ENCODE peak calls at places on chromosomes 3 and 15, in five cellular contexts. One of them, this sample, is unnamed. For H3K36me3, the result is how much of the 10 kb centered on the place peaks cover.

GRCh38 chr3:126536126-126536525 is 12.2 kb downstream of the CHST13 start:
- DNase-seq in uterus: no peak
- DNase-seq in PC-3: no peak
- DNase-seq in heart left ventricle: no peak
- DNase-seq in brain microvascular endothelial cell: no peak
- DNase-seq in this sample: no peak

GRCh38 chr15:77659350-77660321 is 26.9 kb upstream of the LINGO1 start:
- DNase-seq in uterus: no peak
- DNase-seq in PC-3: peak
- DNase-seq in heart left ventricle: peak
- DNase-seq in brain microvascular endothelial cell: peak
- DNase-seq in this sample: peak

GRCh38 chr15:93048759-93049161 is 40.3 kb downstream of the RGMA start:
- DNase-seq in uterus: no peak
- DNase-seq in PC-3: peak
- DNase-seq in heart left ventricle: no peak
- DNase-seq in brain microvascular endothelial cell: no peak
- DNase-seq in this sample: peak

GRCh38 chr3:38029400-38030125 is at the start of gene PLCD1:
- DNase-seq in uterus: peak
- DNase-seq in PC-3: no peak
- DNase-seq in heart left ventricle: peak
- DNase-seq in brain microvascular endothelial cell: no peak
- DNase-seq in this sample: no peak

GRCh38 chr3:133547432-133548041 is 25.9 kb upstream of the CDV3 start:
- DNase-seq in uterus: peak
- DNase-seq in PC-3: no peak
- DNase-seq in heart left ventricle: no peak
- DNase-seq in brain microvascular endothelial cell: no peak
- DNase-seq in this sample: no peak

GRCh38 chr3:42665050-42665878 is 11.8 kb downstream of the ZBTB47 start:
- DNase-seq in uterus: peak
- DNase-seq in PC-3: no peak
- DNase-seq in heart left ventricle: no peak
- DNase-seq in brain microvascular endothelial cell: no peak
- DNase-seq in this sample: no peak

GRCh38 chr3:63937661-63938651 is 25.8 kb upstream of the SCAANT1 start:
- DNase-seq in uterus: no peak
- DNase-seq in PC-3: peak
- DNase-seq in heart left ventricle: no peak
- DNase-seq in brain microvascular endothelial cell: no peak
- DNase-seq in this sample: no peak

GRCh38 chr3:175655366-175655765 is 796.2 kb downstream of the NAALADL2 start:
- DNase-seq in uterus: no peak
- DNase-seq in PC-3: no peak
- DNase-seq in heart left ventricle: no peak
- DNase-seq in brain microvascular endothelial cell: no peak
- DNase-seq in this sample: no peak

GRCh38 chr3:188948658-188949400 is 222.9 kb upstream of the TPRG1 start:
- DNase-seq in uterus: peak
- DNase-seq in PC-3: peak
- DNase-seq in heart left ventricle: no peak
- DNase-seq in brain microvascular endothelial cell: peak
- DNase-seq in this sample: peak

GRCh38 chr3:42749753-42750231 is 23.3 kb downstream of the CCDC13 start:
- DNase-seq in uterus: no peak
- DNase-seq in PC-3: peak
- DNase-seq in heart left ventricle: no peak
- DNase-seq in brain microvascular endothelial cell: no peak
- DNase-seq in this sample: no peak

GRCh38 chr3:42161050-42161935 is 70.1 kb downstream of the TRAK1 start:
- DNase-seq in uterus: no peak
- DNase-seq in PC-3: peak
- DNase-seq in heart left ventricle: no peak
- DNase-seq in brain microvascular endothelial cell: peak
- DNase-seq in this sample: no peak

GRCh38 chr3:39118079-39118478 is 10.6 kb downstream of the TTC21A start:
- DNase-seq in uterus: no peak
- DNase-seq in PC-3: no peak
- DNase-seq in heart left ventricle: no peak
- DNase-seq in brain microvascular endothelial cell: no peak
- DNase-seq in this sample: no peak

GRCh38 chr15:58103482-58103881 is 34.7 kb upstream of the AQP9 start:
- DNase-seq in uterus: no peak
- DNase-seq in PC-3: no peak
- DNase-seq in heart left ventricle: no peak
- DNase-seq in brain microvascular endothelial cell: no peak
- DNase-seq in this sample: peak

GRCh38 chr3:185225523-185225922 is 28.3 kb downstream of the EHHADH start:
- DNase-seq in uterus: no peak
- DNase-seq in PC-3: peak
- DNase-seq in heart left ventricle: no peak
- DNase-seq in brain microvascular endothelial cell: peak
- DNase-seq in this sample: no peak

GRCh38 chr15:58517682-58518525 is 86.1 kb downstream of the LIPC start:
- DNase-seq in uterus: no peak
- DNase-seq in PC-3: no peak
- DNase-seq in heart left ventricle: no peak
- DNase-seq in brain microvascular endothelial cell: no peak
- DNase-seq in this sample: no peak

GRCh38 chr3:186984064-186984463 is 53.7 kb downstream of the ST6GAL1 start:
- DNase-seq in uterus: no peak
- DNase-seq in PC-3: no peak
- DNase-seq in heart left ventricle: no peak
- DNase-seq in brain microvascular endothelial cell: no peak
- DNase-seq in this sample: no peak
- H3K36me3 ChIP-seq in uterus: under half
- H3K36me3 ChIP-seq in PC-3: under half
- H3K36me3 ChIP-seq in heart left ventricle: under half
- H3K36me3 ChIP-seq in brain microvascular endothelial cell: under half
- H3K36me3 ChIP-seq in this sample: under half

GRCh38 chr3:67534594-67534993 is 119.8 kb downstream of the SUCLG2 start:
- DNase-seq in uterus: no peak
- DNase-seq in PC-3: no peak
- DNase-seq in heart left ventricle: no peak
- DNase-seq in brain microvascular endothelial cell: no peak
- DNase-seq in this sample: no peak

GRCh38 chr3:67540198-67540894 is 114.1 kb downstream of the SUCLG2 start:
- DNase-seq in uterus: no peak
- DNase-seq in PC-3: no peak
- DNase-seq in heart left ventricle: no peak
- DNase-seq in brain microvascular endothelial cell: no peak
- DNase-seq in this sample: no peak
- TF ChIP-seq CTCF in uterus: no peak
- TF ChIP-seq CTCF in PC-3: no peak
- TF ChIP-seq CTCF in heart left ventricle: no peak
- TF ChIP-seq CTCF in brain microvascular endothelial cell: no peak
- TF ChIP-seq CTCF in this sample: no peak

DNA sequence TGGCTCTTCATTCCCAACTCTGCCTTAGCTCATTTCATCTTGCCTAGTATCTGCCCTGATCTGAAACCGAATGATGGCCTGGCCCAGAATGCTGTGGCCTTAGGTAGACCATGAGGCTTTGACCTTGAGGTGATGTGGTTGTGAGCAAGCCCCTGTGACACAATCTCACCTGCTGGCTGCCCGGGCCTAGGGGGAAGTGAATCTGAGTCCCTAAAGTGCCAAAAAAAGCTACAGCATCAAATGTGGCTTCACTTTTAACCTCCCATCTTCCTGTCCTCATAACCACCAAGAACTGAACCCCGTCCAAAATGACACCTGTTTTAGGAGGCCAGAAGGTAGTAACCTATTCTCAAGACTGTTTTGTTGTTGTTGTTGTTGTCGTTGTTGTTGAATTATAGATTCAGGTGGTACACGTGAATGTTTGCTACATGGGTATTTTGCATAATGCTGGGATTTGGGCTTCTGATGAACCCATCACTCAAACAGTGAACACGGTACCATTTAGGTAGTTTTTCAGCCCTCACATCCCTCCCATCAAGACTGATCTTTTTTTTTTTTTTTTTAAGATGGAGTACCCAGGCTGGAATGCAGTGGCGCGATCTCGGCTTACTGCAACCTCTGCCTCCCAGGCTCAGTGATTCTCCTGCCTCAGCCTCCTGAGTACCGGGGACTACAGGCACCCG is 54.6 kb downstream of the MCCC1 start:
- DNase-seq in uterus: no peak
- DNase-seq in PC-3: no peak
- DNase-seq in heart left ventricle: no peak
- DNase-seq in brain microvascular endothelial cell: no peak
- DNase-seq in this sample: no peak
- H3K36me3 ChIP-seq in uterus: under half
- H3K36me3 ChIP-seq in PC-3: under half
- H3K36me3 ChIP-seq in heart left ventricle: half or more
- H3K36me3 ChIP-seq in brain microvascular endothelial cell: under half
- H3K36me3 ChIP-seq in this sample: under half

DNA sequence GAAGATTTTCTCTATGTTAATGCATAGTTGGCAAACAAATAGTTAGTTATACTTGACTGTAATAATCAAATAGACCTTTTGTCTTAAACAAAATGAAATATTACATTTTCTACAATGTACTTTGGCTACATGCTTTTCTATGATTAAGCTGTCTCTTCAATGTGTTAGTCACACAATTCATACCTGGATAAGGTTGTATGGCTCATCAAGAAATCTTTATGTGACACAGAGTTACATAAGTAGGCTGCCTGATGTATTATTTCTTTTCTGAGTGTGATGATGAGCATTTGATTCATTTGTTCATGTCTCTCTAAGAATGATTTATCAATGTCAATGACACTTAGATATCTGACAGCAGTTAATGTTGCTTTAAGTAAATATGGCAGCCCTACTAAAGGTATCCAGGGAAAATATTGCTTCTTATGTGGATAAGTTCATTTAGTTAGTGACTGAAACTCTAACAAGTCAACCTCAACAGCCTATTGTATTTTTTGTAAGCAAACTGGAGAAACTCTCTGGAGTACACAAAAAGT is 157.4 kb upstream of the SOX2 start:
- DNase-seq in uterus: no peak
- DNase-seq in PC-3: no peak
- DNase-seq in heart left ventricle: no peak
- DNase-seq in brain microvascular endothelial cell: no peak
- DNase-seq in this sample: no peak
- TF ChIP-seq CTCF in uterus: no peak
- TF ChIP-seq CTCF in PC-3: no peak
- TF ChIP-seq CTCF in heart left ventricle: no peak
- TF ChIP-seq CTCF in brain microvascular endothelial cell: no peak
- TF ChIP-seq CTCF in this sample: no peak

GRCh38 chr15:74025436-74025835 is 30.9 kb downstream of the PML start:
- DNase-seq in uterus: no peak
- DNase-seq in PC-3: no peak
- DNase-seq in heart left ventricle: no peak
- DNase-seq in brain microvascular endothelial cell: peak
- DNase-seq in this sample: no peak

GRCh38 chr15:74028646-74029045 is 34.1 kb downstream of the PML start:
- DNase-seq in uterus: no peak
- DNase-seq in PC-3: no peak
- DNase-seq in heart left ventricle: no peak
- DNase-seq in brain microvascular endothelial cell: no peak
- DNase-seq in this sample: no peak

GRCh38 chr15:74024687-74025086 is 30.2 kb downstream of the PML start:
- DNase-seq in uterus: no peak
- DNase-seq in PC-3: no peak
- DNase-seq in heart left ventricle: no peak
- DNase-seq in brain microvascular endothelial cell: no peak
- DNase-seq in this sample: no peak

GRCh38 chr15:74027688-74028087 is 33.2 kb downstream of the PML start:
- DNase-seq in uterus: no peak
- DNase-seq in PC-3: no peak
- DNase-seq in heart left ventricle: no peak
- DNase-seq in brain microvascular endothelial cell: no peak
- DNase-seq in this sample: no peak

GRCh38 chr15:74022706-74023470 is 28.4 kb downstream of the PML start:
- DNase-seq in uterus: no peak
- DNase-seq in PC-3: no peak
- DNase-seq in heart left ventricle: no peak
- DNase-seq in brain microvascular endothelial cell: no peak
- DNase-seq in this sample: no peak
- H3K36me3 ChIP-seq in uterus: under half
- H3K36me3 ChIP-seq in PC-3: under half
- H3K36me3 ChIP-seq in heart left ventricle: half or more
- H3K36me3 ChIP-seq in brain microvascular endothelial cell: under half
- H3K36me3 ChIP-seq in this sample: under half

DNA sequence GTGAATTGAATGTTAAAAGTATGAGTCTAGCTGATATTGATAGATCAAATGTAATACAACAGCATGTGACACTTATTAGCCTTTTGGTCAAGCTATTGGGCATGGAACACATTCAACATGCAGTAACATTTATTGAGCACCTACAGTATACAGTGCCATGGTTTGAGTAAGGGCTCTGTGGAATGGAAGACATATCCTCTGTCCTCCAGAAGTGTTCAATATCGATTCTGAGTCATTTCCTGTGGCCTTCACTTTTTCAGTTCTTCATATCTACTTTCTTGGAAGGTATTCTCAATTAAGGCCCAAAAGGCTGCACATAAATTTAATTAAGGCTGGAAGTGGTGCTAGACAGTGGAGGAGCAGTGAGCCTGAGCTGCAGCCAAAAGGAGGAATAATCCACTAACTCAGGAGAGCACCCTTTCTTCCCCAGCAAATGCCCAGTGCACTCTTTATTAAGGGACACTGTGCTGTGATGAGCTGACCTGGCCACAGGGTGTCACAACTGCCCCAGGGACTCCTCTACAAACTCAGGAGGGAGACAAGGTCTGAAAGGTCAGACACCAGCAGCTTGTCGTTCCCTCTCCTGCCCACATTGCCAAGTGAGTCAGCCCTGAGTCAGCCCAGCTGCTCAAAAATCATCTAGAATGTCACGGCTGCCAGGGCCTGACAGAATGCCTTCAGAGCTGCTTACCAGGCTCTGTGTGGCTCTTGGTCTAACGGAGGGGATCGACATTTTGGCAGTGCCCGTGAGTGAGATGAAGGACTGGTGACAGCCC is 544.8 kb downstream of the AGBL1 start:
- DNase-seq in uterus: peak
- DNase-seq in PC-3: peak
- DNase-seq in heart left ventricle: peak
- DNase-seq in brain microvascular endothelial cell: peak
- DNase-seq in this sample: peak
- TF ChIP-seq CTCF in uterus: no peak
- TF ChIP-seq CTCF in PC-3: peak
- TF ChIP-seq CTCF in heart left ventricle: peak
- TF ChIP-seq CTCF in brain microvascular endothelial cell: peak
- TF ChIP-seq CTCF in this sample: no peak

This sample was measured in A673.